ENCODE peak calls at places on chromosomes 6 and 20, in seven cellular contexts. One of them, this sample, is unnamed.

GRCh38 chr6:69105288-69105687 is 470.2 kb downstream of the ADGRB3 start:
- DNase-seq in endothelial cell of umbilical vein: no peak
- DNase-seq in spleen: no peak
- DNase-seq in breast epithelium: no peak
- DNase-seq in sigmoid colon: no peak
- DNase-seq in K562: no peak
- DNase-seq in HepG2: no peak
- DNase-seq in this sample: no peak

GRCh38 chr6:109925060-109925459 is 53.1 kb upstream of the GPR6 start:
- DNase-seq in endothelial cell of umbilical vein: no peak
- DNase-seq in spleen: no peak
- DNase-seq in breast epithelium: no peak
- DNase-seq in sigmoid colon: no peak
- DNase-seq in K562: no peak
- DNase-seq in HepG2: no peak
- DNase-seq in this sample: no peak

GRCh38 chr6:17120019-17120418 is 18.2 kb downstream of the STMND1 start:
- DNase-seq in endothelial cell of umbilical vein: no peak
- DNase-seq in spleen: no peak
- DNase-seq in breast epithelium: no peak
- DNase-seq in sigmoid colon: no peak
- DNase-seq in K562: no peak
- DNase-seq in HepG2: no peak
- DNase-seq in this sample: no peak

GRCh38 chr20:48007356-48007755 is 222.1 kb upstream of the SULF2 start:
- DNase-seq in endothelial cell of umbilical vein: no peak
- DNase-seq in spleen: no peak
- DNase-seq in breast epithelium: no peak
- DNase-seq in sigmoid colon: no peak
- DNase-seq in K562: no peak
- DNase-seq in HepG2: no peak
- DNase-seq in this sample: no peak

GRCh38 chr6:11918739-11919605 is 93.1 kb upstream of the HIVEP1 start:
- DNase-seq in endothelial cell of umbilical vein: no peak
- DNase-seq in spleen: no peak
- DNase-seq in breast epithelium: no peak
- DNase-seq in sigmoid colon: no peak
- DNase-seq in K562: peak; percentile 62
- DNase-seq in HepG2: no peak
- DNase-seq in this sample: no peak

GRCh38 chr6:168570211-168570610 is 129.2 kb downstream of the SMOC2 start:
- DNase-seq in endothelial cell of umbilical vein: no peak
- DNase-seq in spleen: no peak
- DNase-seq in breast epithelium: no peak
- DNase-seq in sigmoid colon: no peak
- DNase-seq in K562: no peak
- DNase-seq in HepG2: no peak
- DNase-seq in this sample: no peak

GRCh38 chr20:54122189-54122588 is 51.6 kb downstream of the CYP24A1 start:
- DNase-seq in endothelial cell of umbilical vein: no peak
- DNase-seq in spleen: no peak
- DNase-seq in breast epithelium: no peak
- DNase-seq in sigmoid colon: no peak
- DNase-seq in K562: no peak
- DNase-seq in HepG2: no peak
- DNase-seq in this sample: no peak

GRCh38 chr6:84150680-84151079 is 76.8 kb downstream of the CEP162 start:
- DNase-seq in endothelial cell of umbilical vein: no peak
- DNase-seq in spleen: no peak
- DNase-seq in breast epithelium: no peak
- DNase-seq in sigmoid colon: no peak
- DNase-seq in K562: no peak
- DNase-seq in HepG2: no peak
- DNase-seq in this sample: no peak

GRCh38 chr6:79030511-79030910 is 47.5 kb downstream of the PHIP start:
- DNase-seq in endothelial cell of umbilical vein: no peak
- DNase-seq in spleen: no peak
- DNase-seq in breast epithelium: no peak
- DNase-seq in sigmoid colon: no peak
- DNase-seq in K562: no peak
- DNase-seq in HepG2: no peak
- DNase-seq in this sample: no peak

GRCh38 chr20:48463916-48464315 is 363.9 kb downstream of the PREX1 start:
- DNase-seq in endothelial cell of umbilical vein: no peak
- DNase-seq in spleen: peak; percentile 40
- DNase-seq in breast epithelium: no peak
- DNase-seq in sigmoid colon: peak; percentile 33
- DNase-seq in K562: no peak
- DNase-seq in HepG2: no peak
- DNase-seq in this sample: no peak

GRCh38 chr6:69084746-69085335 is 449.8 kb downstream of the ADGRB3 start:
- DNase-seq in endothelial cell of umbilical vein: no peak
- DNase-seq in spleen: no peak
- DNase-seq in breast epithelium: no peak
- DNase-seq in sigmoid colon: no peak
- DNase-seq in K562: no peak
- DNase-seq in HepG2: no peak
- DNase-seq in this sample: no peak

GRCh38 chr6:16505711-16506362 is 255.4 kb downstream of the ATXN1 start:
- DNase-seq in endothelial cell of umbilical vein: peak; percentile 16
- DNase-seq in spleen: no peak
- DNase-seq in breast epithelium: no peak
- DNase-seq in sigmoid colon: peak; percentile 71
- DNase-seq in K562: no peak
- DNase-seq in HepG2: no peak
- DNase-seq in this sample: no peak

GRCh38 chr20:59032713-59033059 is 551 bp upstream of the ATP5F1E start:
- DNase-seq in endothelial cell of umbilical vein: no peak
- DNase-seq in spleen: no peak
- DNase-seq in breast epithelium: no peak
- DNase-seq in sigmoid colon: no peak
- DNase-seq in K562: no peak
- DNase-seq in HepG2: peak; percentile 54
- DNase-seq in this sample: no peak

GRCh38 chr6:20246107-20246506 is 33.8 kb upstream of the MBOAT1 start:
- DNase-seq in endothelial cell of umbilical vein: no peak
- DNase-seq in spleen: no peak
- DNase-seq in breast epithelium: no peak
- DNase-seq in sigmoid colon: no peak
- DNase-seq in K562: no peak
- DNase-seq in HepG2: no peak
- DNase-seq in this sample: no peak

GRCh38 chr20:61853073-61854005 is 212.3 kb downstream of the TAF4 start:
- DNase-seq in endothelial cell of umbilical vein: no peak
- DNase-seq in spleen: no peak
- DNase-seq in breast epithelium: no peak
- DNase-seq in sigmoid colon: no peak
- DNase-seq in K562: no peak
- DNase-seq in HepG2: no peak
- DNase-seq in this sample: no peak

GRCh38 chr20:49496526-49497216 is 14.2 kb upstream of the KCNB1 start:
- DNase-seq in endothelial cell of umbilical vein: no peak
- DNase-seq in spleen: no peak
- DNase-seq in breast epithelium: no peak
- DNase-seq in sigmoid colon: no peak
- DNase-seq in K562: no peak
- DNase-seq in HepG2: no peak
- DNase-seq in this sample: no peak

GRCh38 chr6:17635568-17635967 is 35.5 kb downstream of the FAM8A1 start:
- DNase-seq in endothelial cell of umbilical vein: no peak
- DNase-seq in spleen: no peak
- DNase-seq in breast epithelium: no peak
- DNase-seq in sigmoid colon: no peak
- DNase-seq in K562: no peak
- DNase-seq in HepG2: no peak
- DNase-seq in this sample: no peak

GRCh38 chr6:16198061-16198705 is 40.2 kb upstream of the GMPR start:
- DNase-seq in endothelial cell of umbilical vein: no peak
- DNase-seq in spleen: no peak
- DNase-seq in breast epithelium: no peak
- DNase-seq in sigmoid colon: no peak
- DNase-seq in K562: no peak
- DNase-seq in HepG2: no peak
- DNase-seq in this sample: no peak

GRCh38 chr20:17161661-17162410 is 65.0 kb upstream of the PCSK2 start:
- DNase-seq in endothelial cell of umbilical vein: no peak
- DNase-seq in spleen: no peak
- DNase-seq in breast epithelium: no peak
- DNase-seq in sigmoid colon: no peak
- DNase-seq in K562: no peak
- DNase-seq in HepG2: no peak
- DNase-seq in this sample: no peak

GRCh38 chr6:89034586-89035251 is 45.8 kb upstream of the PNRC1 start:
- DNase-seq in endothelial cell of umbilical vein: no peak
- DNase-seq in spleen: no peak
- DNase-seq in breast epithelium: no peak
- DNase-seq in sigmoid colon: peak; percentile 79
- DNase-seq in K562: no peak
- DNase-seq in HepG2: peak; percentile 67
- DNase-seq in this sample: no peak

GRCh38 chr6:111784423-111784822 is 88.8 kb downstream of the FYN start:
- DNase-seq in endothelial cell of umbilical vein: peak; percentile 88
- DNase-seq in spleen: no peak
- DNase-seq in breast epithelium: no peak
- DNase-seq in sigmoid colon: no peak
- DNase-seq in K562: no peak
- DNase-seq in HepG2: no peak
- DNase-seq in this sample: peak; percentile 34

GRCh38 chr20:56689852-56690485 is 60.9 kb downstream of the TFAP2C start:
- DNase-seq in endothelial cell of umbilical vein: no peak
- DNase-seq in spleen: no peak
- DNase-seq in breast epithelium: no peak
- DNase-seq in sigmoid colon: no peak
- DNase-seq in K562: no peak
- DNase-seq in HepG2: no peak
- DNase-seq in this sample: no peak

GRCh38 chr6:114281496-114281895 is 61.3 kb downstream of the HS3ST5 start:
- DNase-seq in endothelial cell of umbilical vein: no peak
- DNase-seq in spleen: no peak
- DNase-seq in breast epithelium: no peak
- DNase-seq in sigmoid colon: no peak
- DNase-seq in K562: no peak
- DNase-seq in HepG2: no peak
- DNase-seq in this sample: no peak

GRCh38 chr6:2245103-2245953 is at the start of gene GMDS:
- DNase-seq in endothelial cell of umbilical vein: peak; percentile 90
- DNase-seq in spleen: peak; percentile 97
- DNase-seq in breast epithelium: peak; percentile 76
- DNase-seq in sigmoid colon: peak; percentile 93
- DNase-seq in K562: peak; percentile 98
- DNase-seq in HepG2: peak; percentile 85
- DNase-seq in this sample: no peak

GRCh38 chr20:64131406-64131805 is 24.0 kb upstream of the NPBWR2 start:
- DNase-seq in endothelial cell of umbilical vein: no peak
- DNase-seq in spleen: peak; percentile 33
- DNase-seq in breast epithelium: no peak
- DNase-seq in sigmoid colon: peak; percentile 39
- DNase-seq in K562: no peak
- DNase-seq in HepG2: peak; percentile 60
- DNase-seq in this sample: no peak

GRCh38 chr6:123587838-123588545 is 48.8 kb downstream of the TRDN start:
- DNase-seq in endothelial cell of umbilical vein: no peak
- DNase-seq in spleen: no peak
- DNase-seq in breast epithelium: no peak
- DNase-seq in sigmoid colon: no peak
- DNase-seq in K562: no peak
- DNase-seq in HepG2: no peak
- DNase-seq in this sample: no peak

GRCh38 chr6:125858427-125859320 is 67.9 kb downstream of the NCOA7 start:
- DNase-seq in endothelial cell of umbilical vein: peak; percentile 68
- DNase-seq in spleen: no peak
- DNase-seq in breast epithelium: peak; percentile 55
- DNase-seq in sigmoid colon: peak; percentile 67
- DNase-seq in K562: peak; percentile 81
- DNase-seq in HepG2: peak; percentile 80
- DNase-seq in this sample: peak; percentile 30

GRCh38 chr6:21604081-21604480 is 10.5 kb downstream of the SOX4 start:
- DNase-seq in endothelial cell of umbilical vein: no peak
- DNase-seq in spleen: no peak
- DNase-seq in breast epithelium: no peak
- DNase-seq in sigmoid colon: no peak
- DNase-seq in K562: no peak
- DNase-seq in HepG2: no peak
- DNase-seq in this sample: no peak
- TF ChIP-seq POLR2AphosphoS5 in endothelial cell of umbilical vein: no peak
- TF ChIP-seq POLR2AphosphoS5 in spleen: no peak
- TF ChIP-seq POLR2AphosphoS5 in breast epithelium: no peak
- TF ChIP-seq POLR2AphosphoS5 in sigmoid colon: no peak
- TF ChIP-seq POLR2AphosphoS5 in K562: no peak
- TF ChIP-seq POLR2AphosphoS5 in HepG2: no peak
- TF ChIP-seq POLR2AphosphoS5 in this sample: no peak

DNA sequence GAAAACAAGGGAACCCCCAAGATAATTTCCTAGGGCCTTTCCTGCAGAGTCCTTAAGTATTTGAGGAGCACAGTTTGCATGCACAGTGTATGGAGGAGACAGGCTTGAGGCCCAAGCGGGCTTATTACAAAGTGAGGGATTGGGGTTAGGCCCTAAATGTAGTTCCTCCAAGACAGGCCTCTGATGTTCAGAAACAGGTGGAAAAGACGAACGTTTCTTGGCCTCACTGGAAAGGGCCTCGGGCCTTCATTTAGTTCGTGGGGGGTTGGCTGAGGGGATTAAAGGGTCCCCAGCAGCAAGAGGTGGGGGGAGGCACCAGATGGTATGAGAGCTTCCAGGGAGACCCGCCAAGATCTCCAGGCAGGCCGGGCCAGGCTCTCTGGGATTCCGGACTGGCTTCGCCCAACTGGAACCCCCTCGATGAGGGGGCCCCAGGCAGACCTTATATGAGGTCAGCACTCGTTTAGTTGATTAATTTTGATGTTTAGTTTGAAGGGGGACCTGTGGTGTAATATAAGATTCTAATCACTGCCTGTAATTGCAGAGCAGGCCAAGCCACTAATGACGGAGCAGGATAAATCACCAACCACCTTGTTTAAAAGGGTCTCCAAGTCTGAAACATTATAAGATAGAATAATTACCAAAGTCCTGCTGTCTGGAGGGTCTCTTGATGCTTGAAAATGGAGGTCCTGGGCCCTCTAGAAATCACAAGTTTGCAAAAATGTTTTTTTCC is 2.0 kb downstream of the HMGA1 start:
- DNase-seq in endothelial cell of umbilical vein: no peak
- DNase-seq in spleen: peak; percentile 80
- DNase-seq in breast epithelium: no peak
- DNase-seq in sigmoid colon: peak; percentile 56
- DNase-seq in K562: peak; percentile 36
- DNase-seq in HepG2: no peak
- DNase-seq in this sample: no peak
- H3K36me3 ChIP-seq in endothelial cell of umbilical vein: peaks cover 9% of the 10 kb centered on the region
- H3K36me3 ChIP-seq in spleen: peaks cover 22% of the 10 kb centered on the region
- H3K36me3 ChIP-seq in breast epithelium: no peaks in the 10 kb centered on the region
- H3K36me3 ChIP-seq in sigmoid colon: no peaks in the 10 kb centered on the region
- H3K36me3 ChIP-seq in K562: peaks cover 58% of the 10 kb centered on the region
- H3K36me3 ChIP-seq in HepG2: peaks cover 35% of the 10 kb centered on the region
- H3K36me3 ChIP-seq in this sample: peaks cover 43% of the 10 kb centered on the region

GRCh38 chr20:38123021-38123587 is 42.0 kb downstream of the TGM2 start:
- DNase-seq in endothelial cell of umbilical vein: peak; percentile 57
- DNase-seq in spleen: peak; percentile 10
- DNase-seq in breast epithelium: no peak
- DNase-seq in sigmoid colon: peak; percentile 44
- DNase-seq in K562: peak; percentile 41
- DNase-seq in HepG2: peak; percentile 78
- DNase-seq in this sample: no peak
- TF ChIP-seq POLR2AphosphoS5 in endothelial cell of umbilical vein: no peak
- TF ChIP-seq POLR2AphosphoS5 in spleen: no peak
- TF ChIP-seq POLR2AphosphoS5 in breast epithelium: no peak
- TF ChIP-seq POLR2AphosphoS5 in sigmoid colon: no peak
- TF ChIP-seq POLR2AphosphoS5 in K562: no peak
- TF ChIP-seq POLR2AphosphoS5 in HepG2: no peak
- TF ChIP-seq POLR2AphosphoS5 in this sample: no peak

GRCh38 chr20:25507385-25508082 is 77.8 kb downstream of the NINL start:
- DNase-seq in endothelial cell of umbilical vein: no peak
- DNase-seq in spleen: no peak
- DNase-seq in breast epithelium: no peak
- DNase-seq in sigmoid colon: no peak
- DNase-seq in K562: no peak
- DNase-seq in HepG2: peak; percentile 25
- DNase-seq in this sample: no peak
- H3K36me3 ChIP-seq in endothelial cell of umbilical vein: peaks cover 37% of the 10 kb centered on the region
- H3K36me3 ChIP-seq in spleen: peaks cover 5% of the 10 kb centered on the region
- H3K36me3 ChIP-seq in breast epithelium: peaks cover 6% of the 10 kb centered on the region
- H3K36me3 ChIP-seq in sigmoid colon: peaks cover 29% of the 10 kb centered on the region
- H3K36me3 ChIP-seq in K562: no peaks in the 10 kb centered on the region
- H3K36me3 ChIP-seq in HepG2: peaks cover 76% of the 10 kb centered on the region
- H3K36me3 ChIP-seq in this sample: peaks cover 67% of the 10 kb centered on the region